ENCODE peak calls at places on chromosomes 12 and 14, in nine cellular contexts. I, Y, P, M, V, R, Z, A and X are unnamed samples.

GRCh38 chr12:111598637-111599458 is at the start of gene ATXN2:
- DNase-seq in A (peak), I (peak), V (peak), Y (no peak), R (peak), Z (no peak), M (peak), P (peak), X (peak)

GRCh38 chr14:73787760-73788508 is 63.7 kb upstream of the PTGR2 start:
- DNase-seq in Z (no peak), A (peak), P (no peak), M (peak), I (no peak), Y (peak), R (peak), V (no peak), X (no peak)

GRCh38 chr12:128076188-128076587 is 190.8 kb upstream of the TMEM132C start:
- DNase-seq in Z (peak), V (no peak), P (no peak), M (peak), I (no peak), R (peak), Y (peak), A (no peak), X (no peak)

GRCh38 chr14:54600685-54601084 is 33.8 kb downstream of the SAMD4A start:
- DNase-seq in A (no peak), P (no peak), Y (peak), R (peak), M (peak), V (no peak), Z (no peak), I (no peak), X (no peak)

GRCh38 chr12:85866929-85867776 is 6.9 kb upstream of the NTS start:
- DNase-seq in P (no peak), R (peak), M (peak), A (peak), Z (peak), Y (peak), I (no peak), V (no peak), X (peak)

GRCh38 chr12:43105426-43105981 is 446.5 kb downstream of the ADAMTS20 start:
- DNase-seq in P (no peak), Y (no peak), V (no peak), A (no peak), I (no peak), Z (no peak), R (no peak), M (no peak), X (no peak)

GRCh38 chr14:24903337-24903736 is 146.6 kb downstream of the STXBP6 start:
- DNase-seq in V (no peak), P (no peak), I (no peak), A (no peak), R (peak), M (peak), Y (peak), Z (no peak), X (no peak)

GRCh38 chr14:84857571-84857970 is 672.4 kb upstream of the FLRT2 start:
- DNase-seq in Z (no peak), M (peak), R (peak), V (no peak), A (no peak), P (no peak), I (no peak), Y (no peak), X (no peak)

GRCh38 chr14:90140956-90141316 is 79.1 kb downstream of the KCNK13 start:
- DNase-seq in Z (no peak), R (no peak), A (no peak), P (no peak), I (no peak), Y (peak), V (no peak), M (peak), X (no peak)

GRCh38 chr12:89038831-89039509 is 313.3 kb downstream of the DUSP6 start:
- DNase-seq in P (no peak), R (no peak), M (no peak), I (no peak), V (no peak), A (no peak), Z (no peak), Y (no peak), X (no peak)

GRCh38 chr14:96126339-96126770 is 78.3 kb upstream of the BDKRB2 start:
- DNase-seq in V (no peak), I (no peak), A (no peak), Z (no peak), M (no peak), Y (no peak), P (no peak), R (no peak), X (peak)

GRCh38 chr14:31937730-31938346 is 139.3 kb upstream of the ARHGAP5 start:
- DNase-seq in Y (peak), Z (peak), M (peak), I (no peak), R (peak), A (no peak), V (peak), P (no peak), X (no peak)

GRCh38 chr12:3106564-3106963 is 29.4 kb downstream of the TSPAN9 start:
- DNase-seq in P (no peak), M (no peak), Z (no peak), A (no peak), I (no peak), V (no peak), Y (no peak), R (no peak), X (no peak)

GRCh38 chr14:52026921-52027320 is 37.6 kb downstream of the RTRAF start:
- DNase-seq in R (no peak), A (no peak), Z (no peak), P (no peak), V (no peak), M (no peak), I (no peak), Y (no peak), X (no peak)

GRCh38 chr12:2403221-2403976 is 350.6 kb downstream of the CACNA1C start:
- DNase-seq in Y (no peak), M (no peak), A (no peak), R (no peak), Z (no peak), V (no peak), P (no peak), I (no peak), X (no peak)

GRCh38 chr12:10361084-10361483 is 28.8 kb downstream of the KLRK1 start:
- DNase-seq in P (no peak), V (no peak), Z (no peak), M (peak), I (no peak), A (no peak), R (peak), Y (no peak), X (no peak)

GRCh38 chr14:22047105-22047504 is 373.5 kb upstream of the OR4E1 start:
- DNase-seq in I (no peak), A (peak), V (no peak), Y (no peak), P (no peak), R (peak), Z (no peak), M (peak), X (peak)

GRCh38 chr14:50954811-50955372 is 10.6 kb upstream of the PYGL start:
- DNase-seq in Z (peak), R (peak), P (no peak), I (no peak), Y (peak), A (peak), V (no peak), M (peak), X (no peak)

GRCh38 chr14:56491299-56492285 is 88.0 kb upstream of the TMEM260 start:
- DNase-seq in R (peak), Y (peak), I (no peak), P (no peak), M (peak), V (peak), Z (peak), A (peak), X (peak)

GRCh38 chr14:20482382-20482781 is 13.2 kb downstream of the PNP start:
- DNase-seq in P (no peak), Y (no peak), R (no peak), Z (no peak), A (no peak), I (no peak), M (no peak), V (no peak), X (no peak)

GRCh38 chr14:83556065-83556464 is 1973.9 kb upstream of the FLRT2 start:
- DNase-seq in V (no peak), A (no peak), Z (no peak), P (no peak), Y (peak), M (no peak), R (peak), I (no peak), X (no peak)

GRCh38 chr12:25972783-25973182 is 14.3 kb downstream of the RASSF8 start:
- DNase-seq in I (no peak), V (no peak), M (peak), R (peak), Y (peak), P (no peak), Z (no peak), A (no peak), X (no peak)

GRCh38 chr14:97329701-97330100 is 532.5 kb downstream of the VRK1 start:
- DNase-seq in I (no peak), A (peak), M (no peak), R (no peak), Z (no peak), Y (no peak), P (no peak), V (no peak), X (no peak)

GRCh38 chr12:113996026-113996425 is 29.9 kb upstream of the RBM19 start:
- DNase-seq in Y (no peak), Z (no peak), M (no peak), I (no peak), A (peak), P (no peak), R (no peak), V (no peak), X (peak)
- TF ChIP-seq CTCF in Y (no peak), Z (peak), M (peak), I (no peak), A (peak), P (no peak), R (no peak), V (no peak), X (no peak)

DNA sequence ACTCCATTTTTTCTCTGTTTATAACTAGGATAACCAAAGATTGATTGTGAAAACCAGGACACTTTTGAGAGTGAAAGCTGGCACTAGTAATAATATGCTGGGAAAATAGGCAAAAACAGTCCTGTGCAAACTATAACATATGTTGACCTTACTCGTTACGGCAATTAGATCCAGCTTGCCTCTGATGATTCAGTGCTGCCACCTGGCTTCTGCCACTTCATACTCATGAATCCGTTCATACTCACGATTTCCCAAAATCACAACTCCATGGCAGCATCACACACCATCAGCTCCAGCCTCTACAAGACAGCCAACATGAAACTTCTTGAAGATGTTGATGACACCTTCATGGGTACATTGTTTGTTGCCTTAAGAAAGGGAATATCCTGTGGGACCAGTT is 49.1 kb upstream of the CAND1 start:
- DNase-seq in M (peak), P (no peak), V (peak), Z (no peak), R (peak), I (no peak), Y (peak), A (peak), X (peak)
- TF ChIP-seq CTCF in M (peak), P (no peak), V (no peak), Z (peak), R (peak), I (no peak), Y (peak), A (peak), X (no peak)

DNA sequence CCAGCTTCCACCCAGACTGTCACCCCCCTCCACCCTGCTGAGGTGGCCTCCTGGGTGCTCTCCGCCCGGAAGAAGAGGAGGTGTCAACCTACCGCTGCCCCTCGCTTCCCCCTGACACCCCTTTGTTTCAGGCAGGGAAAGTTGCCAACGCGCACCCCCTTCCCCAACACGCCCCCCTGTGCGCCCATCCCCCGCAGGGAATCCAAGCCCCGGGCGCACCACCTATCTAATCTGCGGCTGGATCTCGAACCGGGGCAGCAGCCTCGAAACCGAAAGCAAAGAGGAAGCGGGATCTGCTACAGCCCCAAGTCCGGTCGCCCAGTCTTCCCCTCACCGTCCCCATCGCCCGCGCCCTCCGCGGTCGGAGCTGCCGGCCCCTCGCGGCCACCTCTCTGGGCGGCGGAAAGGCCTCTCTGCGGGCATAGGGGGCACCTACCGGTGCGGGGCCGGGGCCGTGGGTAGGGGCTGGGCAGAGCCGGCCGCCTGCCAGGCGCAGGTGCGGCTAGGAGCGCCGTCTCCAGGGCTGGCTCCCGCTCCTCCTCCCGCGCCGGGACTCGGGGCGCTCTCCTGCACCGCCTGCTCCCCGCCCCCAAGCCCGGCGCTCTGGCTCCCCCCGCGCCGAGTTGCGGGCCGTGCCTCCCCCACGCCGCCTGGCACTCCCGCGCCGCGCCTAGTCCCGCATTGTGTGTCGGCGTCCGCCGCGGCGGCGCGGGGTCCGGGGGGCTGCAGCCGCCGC is 18.3 kb upstream of the PLEKHH1 start:
- DNase-seq in Y (peak), P (peak), R (no peak), M (peak), A (peak), Z (no peak), I (peak), V (peak), X (peak)
- TF ChIP-seq CTCF in Y (no peak), P (no peak), R (no peak), M (no peak), A (no peak), Z (no peak), I (no peak), V (no peak), X (no peak)

GRCh38 chr14:79855789-79856188 is 355.5 kb downstream of the DIO2 start:
- DNase-seq in M (no peak), V (no peak), A (no peak), P (no peak), R (no peak), Y (no peak), Z (no peak), I (no peak), X (no peak)

GRCh38 chr14:79862045-79862444 is 349.3 kb downstream of the DIO2 start:
- DNase-seq in Y (no peak), R (no peak), Z (no peak), I (no peak), V (no peak), A (no peak), P (no peak), M (no peak), X (no peak)

GRCh38 chr14:79856357-79856756 is 354.9 kb downstream of the DIO2 start:
- DNase-seq in A (no peak), M (no peak), R (no peak), P (no peak), Z (no peak), I (no peak), V (no peak), Y (peak), X (no peak)

DNA sequence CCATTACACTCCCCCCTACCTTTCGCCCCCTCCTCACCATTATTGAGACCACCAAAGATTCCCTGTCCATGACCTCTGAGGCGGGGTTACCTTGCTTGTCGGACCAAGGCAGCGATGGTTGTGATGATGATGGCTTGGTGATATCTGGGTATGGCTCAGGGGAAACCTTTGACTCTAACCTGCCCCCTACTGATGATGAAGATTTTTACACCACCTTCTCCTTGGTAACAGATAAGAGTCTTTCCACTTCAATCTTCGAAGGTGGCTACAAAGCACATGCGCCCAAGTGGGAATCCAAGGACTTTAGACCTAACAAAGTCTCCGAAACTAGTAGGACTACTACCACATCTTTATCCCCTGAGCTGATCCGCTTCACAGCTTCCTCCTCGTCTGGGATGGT is 350.2 kb downstream of the DIO2 start:
- DNase-seq in V (no peak), A (no peak), M (peak), Y (no peak), P (no peak), Z (no peak), R (no peak), I (no peak), X (peak)
- TF ChIP-seq CTCF in V (no peak), A (peak), M (peak), Y (peak), P (no peak), Z (no peak), R (peak), I (no peak), X (peak)

GRCh38 chr12:57224973-57225679 is 4.4 kb upstream of the SHMT2 start:
- DNase-seq in R (no peak), M (no peak), Y (no peak), Z (no peak), A (peak), V (peak), I (peak), P (peak), X (peak)
- TF ChIP-seq CTCF in R (peak), M (peak), Y (no peak), Z (no peak), A (peak), V (peak), I (peak), P (peak), X (peak)

DNA sequence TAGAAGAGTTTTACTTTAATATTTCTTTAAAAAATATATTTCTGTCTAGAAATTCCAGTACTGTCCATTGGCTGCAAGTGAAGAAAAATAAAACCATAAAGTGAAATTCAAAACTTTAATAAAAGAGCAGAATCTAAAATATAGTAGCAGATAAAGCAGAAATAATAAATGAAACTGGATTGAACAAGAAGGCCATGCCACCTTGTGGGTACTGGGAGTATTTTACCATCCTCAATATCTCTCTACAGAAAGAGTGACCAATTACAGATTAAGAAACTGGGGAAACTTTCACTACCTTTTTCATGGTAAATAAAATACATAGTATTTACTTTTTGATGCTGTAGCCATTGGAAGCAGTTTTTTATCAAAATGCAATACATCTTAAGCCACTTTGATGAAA is 220.5 kb downstream of the BCAT1 start:
- DNase-seq in R (peak), Z (peak), I (no peak), A (peak), V (no peak), P (no peak), M (peak), Y (peak), X (no peak)
- TF ChIP-seq CTCF in R (peak), Z (peak), I (peak), A (peak), V (peak), P (peak), M (peak), Y (peak), X (peak)

GRCh38 chr12:120734210-120734609 is 8.6 kb downstream of the ACADS start:
- DNase-seq in V (no peak), Y (no peak), A (no peak), I (no peak), R (no peak), M (no peak), P (no peak), Z (no peak), X (no peak)
- TF ChIP-seq CTCF in V (no peak), Y (no peak), A (no peak), I (no peak), R (no peak), M (no peak), P (no peak), Z (no peak), X (no peak)

DNA sequence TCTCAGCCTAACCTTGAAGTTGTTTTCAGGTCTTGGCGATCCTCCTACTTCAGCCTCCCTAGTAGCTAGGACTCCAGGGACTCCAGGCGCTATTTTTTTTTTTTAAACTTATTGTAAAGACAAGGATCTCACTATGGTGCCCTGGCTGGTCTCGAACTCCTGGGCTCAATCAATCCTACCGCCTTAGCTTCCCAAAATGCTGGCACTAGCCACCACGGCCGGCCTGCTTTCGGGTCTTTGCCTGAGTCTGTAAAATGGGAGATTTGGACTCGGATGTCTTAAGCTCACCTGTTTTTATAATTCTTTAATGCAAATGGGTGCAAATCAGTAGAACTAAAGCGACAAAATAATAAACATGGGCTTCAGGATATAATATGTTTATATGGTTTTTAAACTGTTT is 858 bp upstream of the SYT10 start:
- DNase-seq in I (no peak), M (no peak), A (no peak), V (no peak), P (no peak), R (no peak), Y (no peak), Z (no peak), X (no peak)
- TF ChIP-seq CTCF in I (no peak), M (no peak), A (no peak), V (no peak), P (no peak), R (no peak), Y (no peak), Z (no peak), X (no peak)

GRCh38 chr14:79357307-79357706 is 854.0 kb downstream of the DIO2 start:
- DNase-seq in V (no peak), Z (no peak), M (no peak), Y (no peak), A (no peak), I (no peak), P (no peak), R (no peak), X (no peak)

GRCh38 chr14:79352026-79352425 is 859.3 kb downstream of the DIO2 start:
- DNase-seq in A (no peak), V (no peak), R (no peak), M (no peak), Y (peak), Z (no peak), P (no peak), I (no peak), X (no peak)

GRCh38 chr14:79354336-79354735 is 857.0 kb downstream of the DIO2 start:
- DNase-seq in Z (no peak), R (no peak), Y (no peak), A (no peak), P (no peak), I (no peak), M (no peak), V (no peak), X (no peak)

DNA sequence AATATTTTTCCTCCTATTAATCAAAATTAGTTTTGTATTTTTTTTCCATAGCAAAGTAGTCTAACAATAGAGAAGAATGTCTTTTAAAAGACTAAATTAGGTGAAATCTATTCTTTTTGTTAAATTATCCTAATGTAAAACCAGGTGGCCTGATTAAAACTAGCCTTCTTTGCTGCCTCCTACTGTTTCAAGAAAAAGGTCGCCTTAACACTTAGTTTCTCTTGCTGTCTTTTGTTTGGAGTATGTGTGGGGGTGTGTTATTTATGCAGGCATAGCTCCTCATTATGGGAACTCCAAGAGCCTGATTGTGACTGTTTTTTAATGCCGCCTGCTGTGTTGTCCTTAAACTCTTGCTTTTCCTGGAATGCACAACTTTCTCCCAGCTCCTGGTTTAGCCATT is 855.3 kb downstream of the DIO2 start:
- DNase-seq in P (no peak), Y (peak), Z (no peak), R (no peak), A (peak), I (no peak), M (peak), V (no peak), X (no peak)
- TF ChIP-seq CTCF in P (no peak), Y (no peak), Z (no peak), R (peak), A (peak), I (no peak), M (peak), V (no peak), X (no peak)